ENCODE peak calls at places on chromosomes 4 and X, in nine cellular contexts. A, R, P, V, F, D, H, W and E are unnamed samples.

GRCh38 chr4:147801820-147802219 is 69.9 kb downstream of the ARHGAP10 start:
- DNase-seq in P (no peak), R (no peak), W (no peak), A (no peak), F (no peak), V (no peak), H (no peak), D (no peak), E (no peak)

GRCh38 chrX:10450229-10450958 is 170.0 kb downstream of the MID1 start:
- DNase-seq in P (no peak), A (no peak), F (no peak), D (no peak), H (peak; percentile 80), R (no peak), W (no peak), V (no peak), E (no peak)

GRCh38 chr4:40311811-40312346 is 23.3 kb upstream of the CHRNA9 start:
- DNase-seq in R (no peak), P (no peak), H (no peak), A (no peak), V (no peak), F (no peak), D (no peak), W (no peak), E (no peak)

GRCh38 chr4:155072417-155072816 is 136.0 kb upstream of the NPY2R start:
- DNase-seq in A (no peak), V (no peak), W (no peak), H (no peak), D (no peak), P (no peak), F (no peak), R (no peak), E (no peak)

GRCh38 chr4:37827030-37827705 is 682 bp downstream of the PGM2 start:
- DNase-seq in W (no peak), D (no peak), F (no peak), P (peak; percentile 7), V (no peak), H (peak; percentile 79), R (no peak), A (no peak), E (peak; percentile 64)

GRCh38 chrX:40755291-40756249 is 20.2 kb upstream of the MED14 start:
- DNase-seq in V (no peak), W (peak; percentile 6), H (peak; percentile 11), P (no peak), F (no peak), A (no peak), R (peak; percentile 69), D (no peak), E (no peak)

GRCh38 chr4:177405508-177405907 is 36.7 kb downstream of the AGA start:
- DNase-seq in R (no peak), D (peak; percentile 38), A (no peak), V (no peak), P (no peak), H (no peak), W (no peak), F (no peak), E (no peak)

GRCh38 chr4:87353592-87353991 is 30.9 kb upstream of the HSD17B13 start:
- DNase-seq in F (peak; percentile 10), W (no peak), D (peak; percentile 53), H (peak; percentile 79), P (peak; percentile 12), V (no peak), A (peak; percentile 2), R (peak; percentile 33), E (peak; percentile 42)

GRCh38 chr4:5720157-5720850 is 9.3 kb downstream of the EVC start:
- DNase-seq in W (no peak), P (no peak), F (no peak), V (no peak), R (no peak), D (no peak), H (no peak), A (no peak), E (no peak)

GRCh38 chr4:6768539-6768905 is 14.0 kb upstream of the KIAA0232 start:
- DNase-seq in R (peak; percentile 43), F (no peak), D (peak; percentile 32), W (no peak), P (no peak), A (no peak), V (no peak), H (no peak), E (peak; percentile 52)

GRCh38 chrX:22314692-22315091 is 42.0 kb downstream of the CBLL2 start:
- DNase-seq in W (no peak), V (no peak), H (peak; percentile 19), F (no peak), P (no peak), D (no peak), A (no peak), R (no peak), E (peak; percentile 8)

GRCh38 chr4:111136438-111136837 is 513.6 kb upstream of the PITX2 start:
- DNase-seq in P (no peak), F (no peak), D (no peak), W (no peak), R (no peak), H (peak; percentile 20), A (no peak), V (no peak), E (peak; percentile 42)

GRCh38 chr4:176238819-176239218 is 30.2 kb downstream of the ASB5 start:
- DNase-seq in F (no peak), D (no peak), V (peak; percentile 49), H (peak; percentile 33), P (no peak), R (no peak), A (no peak), W (no peak), E (no peak)

GRCh38 chr4:124060261-124060918 is 652.1 kb downstream of the ANKRD50 start:
- DNase-seq in P (no peak), R (peak; percentile 19), D (peak; percentile 8), H (peak; percentile 77), V (no peak), A (no peak), F (no peak), W (no peak), E (peak; percentile 70)

GRCh38 chrX:153969904-153970397 is 1.7 kb downstream of the HCFC1 start:
- DNase-seq in F (no peak), P (no peak), V (no peak), A (no peak), D (no peak), R (no peak), W (peak; percentile 56), H (peak; percentile 44), E (peak; percentile 71)

GRCh38 chr4:1642196-1642951 is 41.7 kb downstream of the FAM53A start:
- DNase-seq in F (no peak), R (no peak), P (no peak), D (no peak), V (no peak), W (no peak), A (no peak), H (no peak), E (no peak)

GRCh38 chr4:112284662-112285411 is 867 bp downstream of the TIFA start:
- DNase-seq in F (no peak), V (no peak), A (no peak), R (no peak), D (peak; percentile 53), W (no peak), H (peak; percentile 66), P (peak; percentile 40), E (peak; percentile 50)

GRCh38 chr4:180057198-180057821 is 2185.9 kb upstream of the TENM3 start:
- DNase-seq in D (peak; percentile 29), H (no peak), A (no peak), R (no peak), V (no peak), W (no peak), F (no peak), P (no peak), E (no peak)

GRCh38 chr4:145731026-145731425 is 51.1 kb downstream of the C4orf51 start:
- DNase-seq in D (no peak), A (no peak), P (no peak), R (no peak), W (no peak), F (no peak), H (peak; percentile 45), V (peak; percentile 19), E (no peak)

GRCh38 chrX:155251391-155251790 is 12.9 kb downstream of the RAB39B start:
- DNase-seq in D (no peak), F (no peak), W (no peak), R (no peak), P (no peak), V (no peak), H (no peak), A (no peak), E (no peak)

GRCh38 chrX:12894074-12894691 is 12.2 kb upstream of the TLR8 start:
- DNase-seq in P (peak; percentile 44), V (no peak), A (no peak), F (no peak), H (peak; percentile 53), W (no peak), D (peak; percentile 43), R (peak; percentile 16), E (peak; percentile 63)